ENCODE peak calls at places on chromosome 11, in nine cellular contexts. H is H9; C is psoas muscle; K is spleen; A is neural progenitor cell; U is CD8-positive, alpha-beta memory T cell; B is tibial artery; W is Peyer's patch; P is ovary. Y is an unnamed sample. For H3K9me3 and H3K27me3, the result is how much of the 10 kb centered on the place peaks cover.

GRCh38 chr11:35567737-35568465 is 42.5 kb upstream of the PAMR1 start:
- DNase-seq in H (peak), C (no peak), K (no peak), A (no peak), U (no peak), B (no peak), W (no peak), P (no peak), Y (peak)

GRCh38 chr11:88068848-88069554 is 106.2 kb downstream of the RAB38 start:
- DNase-seq in H (no peak), C (no peak), K (peak), A (no peak), U (no peak), B (no peak), W (no peak), P (no peak), Y (no peak)

GRCh38 chr11:78223320-78223954 is 34.7 kb downstream of the USP35 start:
- DNase-seq in H (peak), C (no peak), K (no peak), A (no peak), U (no peak), B (no peak), W (no peak), P (no peak), Y (no peak)

GRCh38 chr11:61120865-61121831 is 18.9 kb downstream of the CD5 start:
- DNase-seq in H (no peak), C (no peak), K (no peak), A (no peak), U (peak), B (no peak), W (no peak), P (no peak), Y (peak)

GRCh38 chr11:95832763-95833162 is 42.5 kb downstream of the CEP57 start:
- DNase-seq in H (no peak), C (no peak), K (no peak), A (no peak), U (no peak), B (no peak), W (no peak), P (no peak), Y (no peak)

GRCh38 chr11:133560467-133560866 is 28.2 kb upstream of the OPCML start:
- DNase-seq in H (no peak), C (no peak), K (no peak), A (no peak), U (no peak), B (no peak), W (no peak), P (no peak), Y (no peak)

GRCh38 chr11:104609297-104609696 is 289.0 kb downstream of the CASP12 start:
- DNase-seq in H (peak), C (no peak), K (no peak), A (peak), U (peak), B (no peak), W (no peak), P (no peak), Y (peak)

GRCh38 chr11:130672911-130673310 is 224.5 kb downstream of the ADAMTS15 start:
- DNase-seq in H (no peak), C (no peak), K (no peak), A (no peak), U (no peak), B (no peak), W (no peak), P (no peak), Y (peak)

GRCh38 chr11:7272373-7272772 is 20.7 kb downstream of the SYT9 start:
- DNase-seq in H (no peak), C (no peak), K (no peak), A (no peak), U (no peak), B (no peak), W (no peak), P (no peak), Y (no peak)

GRCh38 chr11:84890706-84891105 is 736.4 kb downstream of the DLG2 start:
- DNase-seq in H (no peak), C (peak), K (no peak), A (peak), U (no peak), B (no peak), W (no peak), P (no peak), Y (no peak)

DNA sequence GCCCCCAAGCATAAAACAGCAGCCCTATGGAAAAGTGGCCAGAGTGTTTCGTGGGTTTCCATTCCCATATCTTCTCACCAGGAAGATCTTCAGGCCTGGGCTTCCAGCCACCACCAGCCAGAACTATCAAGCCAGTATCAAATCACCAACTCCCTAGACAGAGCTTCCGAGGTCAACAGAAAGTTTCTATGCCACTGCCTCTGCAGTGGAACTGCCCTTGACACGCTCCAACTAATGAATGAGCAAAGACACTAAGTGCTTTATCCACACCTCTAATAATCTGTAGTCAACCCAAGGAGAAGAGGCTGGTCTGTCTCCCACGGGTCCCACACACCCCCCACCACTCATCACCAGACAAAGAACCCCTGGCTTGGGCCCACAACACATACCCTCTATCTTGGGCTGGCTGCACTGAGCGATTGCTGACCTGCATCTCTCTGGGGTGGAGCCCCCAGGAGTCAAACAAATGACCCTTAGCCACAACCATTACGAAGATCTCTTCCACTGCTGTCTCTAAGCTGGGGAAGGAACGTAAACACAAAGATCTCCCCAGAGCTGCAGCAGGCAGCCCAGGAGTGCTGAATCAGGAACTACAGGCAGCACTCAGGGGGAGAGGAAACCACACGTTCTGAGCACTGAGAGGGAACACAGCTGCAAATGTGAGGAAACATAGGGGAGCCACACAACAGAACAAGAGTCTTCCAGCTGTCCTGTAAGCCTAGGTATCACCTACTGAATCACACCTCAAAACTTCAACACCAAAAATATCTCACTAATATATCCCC is 9.7 kb downstream of the OR5AN1 start:
- DNase-seq in H (no peak), C (no peak), K (peak), A (no peak), U (no peak), B (peak), W (no peak), P (no peak), Y (no peak)
- H3K9me3 ChIP-seq in H (under half), C (under half), K (under half), A (under half), U (under half), B (under half), W (under half), P (under half), Y (under half)

DNA sequence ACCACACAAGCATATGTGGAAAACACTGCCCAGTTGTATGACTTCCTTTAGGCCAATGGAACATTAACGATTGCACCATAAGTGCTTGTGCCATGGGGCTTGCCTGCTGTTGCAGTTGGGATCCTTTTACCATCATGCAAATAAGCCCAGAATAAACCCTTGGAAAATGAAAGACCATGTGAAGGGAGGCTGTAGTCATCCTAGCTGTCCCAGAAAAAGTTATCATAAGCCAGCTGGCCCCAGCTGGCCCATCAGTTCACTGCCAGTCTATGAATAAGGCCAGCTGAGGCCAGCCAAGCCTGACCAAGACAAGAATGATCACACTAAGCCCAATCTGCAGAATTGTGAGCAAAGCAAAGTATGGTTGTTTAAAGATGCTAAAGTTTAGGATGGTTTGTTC is 253.9 kb upstream of the ARHGAP20 start:
- DNase-seq in H (no peak), C (peak), K (no peak), A (no peak), U (no peak), B (no peak), W (no peak), P (no peak), Y (no peak)
- H3K27me3 ChIP-seq in H (under half), C (under half), K (under half), A (under half), U (under half), B (under half), W (under half), P (under half), Y (under half)

DNA sequence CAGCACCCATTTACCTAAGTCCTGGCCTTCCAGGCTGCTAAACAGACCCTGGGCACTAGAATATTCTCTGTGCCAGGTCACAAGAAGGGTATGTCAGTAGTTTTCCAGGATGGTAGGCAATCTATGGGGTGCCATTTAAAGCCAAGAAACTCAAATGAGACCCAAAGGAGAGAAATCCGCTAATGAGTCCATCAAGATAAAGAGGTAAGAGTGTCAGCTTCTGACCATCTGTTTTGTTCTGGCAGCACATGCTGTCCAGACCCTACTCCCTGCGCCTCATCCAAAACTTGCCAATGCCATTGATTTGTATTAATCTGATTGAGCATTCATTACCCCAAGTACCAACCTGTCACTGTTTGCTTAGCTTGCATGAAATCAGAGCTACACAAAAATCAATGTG is 229.1 kb downstream of the BLID start:
- DNase-seq in H (no peak), C (no peak), K (no peak), A (no peak), U (no peak), B (no peak), W (no peak), P (no peak), Y (no peak)
- H3K9me3 ChIP-seq in H (under half), C (under half), K (under half), A (under half), U (under half), B (under half), W (under half), P (under half), Y (under half)

GRCh38 chr11:126500981-126501380 is 145.5 kb downstream of the ST3GAL4 start:
- DNase-seq in H (no peak), C (no peak), K (no peak), A (no peak), U (no peak), B (no peak), W (peak), P (no peak), Y (no peak)

GRCh38 chr11:126498281-126498680 is 142.8 kb downstream of the ST3GAL4 start:
- DNase-seq in H (no peak), C (no peak), K (no peak), A (no peak), U (no peak), B (no peak), W (no peak), P (no peak), Y (peak)

GRCh38 chr11:126497581-126498109 is 142.2 kb downstream of the ST3GAL4 start:
- DNase-seq in H (no peak), C (peak), K (peak), A (no peak), U (no peak), B (no peak), W (peak), P (no peak), Y (no peak)

GRCh38 chr11:126501641-126502040 is 146.2 kb downstream of the ST3GAL4 start:
- DNase-seq in H (no peak), C (no peak), K (no peak), A (no peak), U (no peak), B (no peak), W (peak), P (no peak), Y (no peak)

DNA sequence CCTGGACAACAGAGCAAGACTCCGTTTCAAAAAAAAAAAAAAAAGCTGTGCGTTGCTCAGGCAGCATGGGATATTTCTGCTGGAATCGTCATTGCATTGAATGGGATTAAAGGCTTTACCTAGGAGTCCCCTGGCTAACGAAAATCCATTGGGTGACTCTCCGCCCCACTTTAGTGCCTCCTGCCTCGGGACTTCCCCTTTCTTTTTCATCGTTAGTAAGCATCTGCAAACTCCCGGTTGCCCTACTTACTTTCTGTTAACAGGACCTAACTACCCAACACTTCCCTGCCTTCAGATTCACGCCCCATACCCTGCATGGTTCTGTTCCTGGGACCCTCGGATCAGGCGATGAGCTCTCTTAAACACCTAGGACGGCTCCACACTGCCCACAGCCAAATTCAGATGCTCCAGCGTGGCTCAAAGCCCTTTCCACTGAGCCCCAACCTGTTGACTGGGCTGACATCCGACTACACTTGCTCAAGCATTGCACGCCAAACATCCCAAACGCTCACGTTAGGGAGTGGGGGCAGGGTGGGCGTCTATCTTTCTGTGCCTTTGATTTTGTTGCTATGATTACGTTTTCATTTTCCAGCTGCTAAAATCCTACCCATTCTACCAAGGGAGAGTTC is 143.8 kb downstream of the ST3GAL4 start:
- DNase-seq in H (no peak), C (peak), K (peak), A (no peak), U (no peak), B (no peak), W (peak), P (no peak), Y (no peak)
- H3K27me3 ChIP-seq in H (under half), C (under half), K (under half), A (under half), U (under half), B (under half), W (under half), P (under half), Y (under half)

DNA sequence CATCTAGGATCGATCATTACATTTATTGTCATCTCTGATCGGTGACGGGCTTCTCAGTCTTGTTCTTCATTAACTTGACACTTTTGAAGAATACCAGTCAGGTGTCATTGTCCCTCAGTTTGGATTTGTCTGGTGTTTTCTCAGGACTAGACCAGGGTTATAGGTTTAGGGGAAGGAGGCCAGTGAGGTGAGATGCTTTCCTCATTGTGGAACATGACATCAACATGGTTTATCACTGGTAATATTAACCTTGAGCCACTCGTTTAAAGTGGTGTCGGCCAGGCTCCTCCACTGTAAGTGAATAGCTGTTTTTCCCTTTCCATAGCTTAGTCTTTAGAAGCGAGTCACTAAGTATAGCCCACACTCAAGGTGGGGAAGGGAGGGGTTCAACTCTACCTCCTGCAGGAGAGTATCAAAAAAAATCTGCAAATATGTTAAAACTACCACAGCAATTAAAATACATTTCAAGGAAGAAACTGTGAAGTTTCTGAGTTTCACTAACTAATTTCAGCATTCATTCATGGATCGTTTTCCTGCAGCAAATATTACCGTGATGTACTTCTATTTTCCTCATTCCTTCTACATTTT is 42.0 kb downstream of the KCNQ1OT1 start:
- DNase-seq in H (no peak), C (no peak), K (no peak), A (no peak), U (no peak), B (no peak), W (no peak), P (no peak), Y (no peak)
- H3K9me3 ChIP-seq in H (half or more), C (under half), K (under half), A (under half), U (under half), B (under half), W (under half), P (under half), Y (under half)

GRCh38 chr11:69393865-69394233 is 87.6 kb upstream of the LINC01488 start:
- DNase-seq in H (no peak), C (peak), K (peak), A (no peak), U (no peak), B (no peak), W (no peak), P (no peak), Y (no peak)

GRCh38 chr11:69391192-69392103 is 90.0 kb upstream of the LINC01488 start:
- DNase-seq in H (no peak), C (peak), K (peak), A (no peak), U (no peak), B (no peak), W (no peak), P (peak), Y (no peak)

GRCh38 chr11:69390561-69390960 is 90.9 kb upstream of the LINC01488 start:
- DNase-seq in H (no peak), C (peak), K (peak), A (no peak), U (no peak), B (no peak), W (no peak), P (no peak), Y (no peak)

GRCh38 chr11:69393178-69393832 is 88.2 kb upstream of the LINC01488 start:
- DNase-seq in H (no peak), C (peak), K (peak), A (no peak), U (no peak), B (no peak), W (no peak), P (no peak), Y (peak)

GRCh38 chr11:69392104-69392653 is 89.3 kb upstream of the LINC01488 start:
- DNase-seq in H (no peak), C (peak), K (peak), A (no peak), U (no peak), B (no peak), W (no peak), P (peak), Y (no peak)
- H3K27me3 ChIP-seq in H (under half), C (under half), K (under half), A (under half), U (under half), B (under half), W (under half), P (under half), Y (under half)

DNA sequence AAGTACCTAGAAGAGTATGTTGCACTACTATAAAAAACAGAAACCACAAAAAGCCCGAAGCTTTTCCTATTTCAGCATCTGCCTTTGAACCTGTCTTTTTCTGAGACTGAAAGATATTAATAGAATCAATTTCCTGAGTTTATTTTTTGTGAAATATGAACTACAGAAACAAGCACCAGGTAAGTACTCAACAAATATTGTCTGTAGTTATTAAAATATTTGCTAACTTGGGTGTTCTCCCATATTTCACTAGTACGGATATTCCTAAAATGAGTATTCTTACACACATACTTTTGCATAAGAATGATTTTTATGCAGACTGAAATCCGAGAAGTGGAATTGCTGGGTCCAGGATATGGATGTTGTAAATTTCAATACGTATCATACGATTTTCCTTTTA is 188.0 kb downstream of the OR4C45 start:
- DNase-seq in H (no peak), C (no peak), K (no peak), A (no peak), U (no peak), B (no peak), W (no peak), P (no peak), Y (no peak)
- H3K9me3 ChIP-seq in H (half or more), C (under half), K (under half), A (under half), U (under half), B (under half), W (under half), P (under half), Y (under half)